ENCODE peak calls at places on chromosomes 3 and 15, in nine cellular contexts. S, W, N, I, T, B, Z, G and H are unnamed samples.

GRCh38 chr3:36303286-36303685 is 77.0 kb upstream of the STAC start:
- DNase-seq in B (no peak), S (no peak), G (no peak), W (no peak), N (no peak), T (no peak), I (no peak), Z (no peak), H (no peak)

GRCh38 chr3:55202320-55202719 is 274.5 kb upstream of the LRTM1 start:
- DNase-seq in B (peak; percentile 95), I (no peak), W (no peak), Z (no peak), S (no peak), T (no peak), N (no peak), G (peak; percentile 73), H (no peak)

GRCh38 chr15:49236869-49237268 is 66.8 kb downstream of the GALK2 start:
- DNase-seq in W (no peak), N (no peak), G (no peak), S (no peak), T (no peak), B (no peak), Z (no peak), I (no peak), H (no peak)

GRCh38 chr3:135558906-135559305 is 406.6 kb upstream of the PPP2R3A start:
- DNase-seq in B (no peak), S (no peak), N (no peak), I (no peak), Z (no peak), W (no peak), T (no peak), G (no peak), H (no peak)

GRCh38 chr3:25423780-25424179 is 4.3 kb upstream of the RARB start:
- DNase-seq in W (no peak), S (no peak), N (no peak), B (peak; percentile 44), T (no peak), I (no peak), Z (no peak), G (peak; percentile 57), H (no peak)

GRCh38 chr3:102129774-102130608 is 280.7 kb downstream of the NFKBIZ start:
- DNase-seq in Z (peak; percentile 35), W (no peak), B (peak; percentile 86), I (peak; percentile 54), T (no peak), S (no peak), G (peak; percentile 61), N (no peak), H (no peak)

GRCh38 chr3:195549001-195549400 is 5.9 kb upstream of the PPP1R2 start:
- DNase-seq in W (no peak), T (no peak), S (no peak), G (no peak), I (no peak), B (no peak), Z (no peak), N (no peak), H (no peak)

GRCh38 chr3:107772016-107772415 is 249.3 kb downstream of the BBX start:
- DNase-seq in B (no peak), N (no peak), Z (no peak), G (peak; percentile 15), S (no peak), W (no peak), I (no peak), T (no peak), H (no peak)

GRCh38 chr15:38691365-38691764 is 126.8 kb upstream of the RASGRP1 start:
- DNase-seq in I (no peak), T (no peak), Z (no peak), B (no peak), G (no peak), W (no peak), N (no peak), S (no peak), H (no peak)

GRCh38 chr3:32640939-32641725 is 43.9 kb upstream of the CNOT10 start:
- DNase-seq in N (no peak), Z (no peak), B (peak; percentile 27), S (no peak), I (no peak), W (no peak), T (no peak), G (no peak), H (no peak)

GRCh38 chr15:74319138-74319460 is 48.3 kb downstream of the CYP11A1 start:
- DNase-seq in S (no peak), I (no peak), B (no peak), T (no peak), Z (no peak), W (no peak), G (no peak), N (no peak), H (no peak)

GRCh38 chr3:98602078-98602678 is 8.8 kb upstream of the CPOX start:
- DNase-seq in T (no peak), Z (no peak), G (peak; percentile 56), S (no peak), W (no peak), N (peak; percentile 57), B (peak; percentile 76), I (peak; percentile 84), H (peak; percentile 33)

GRCh38 chr15:60081976-60082375 is 77.9 kb downstream of the FOXB1 start:
- DNase-seq in I (no peak), B (no peak), T (no peak), S (no peak), W (no peak), N (no peak), G (no peak), Z (no peak), H (no peak)